ENCODE peak calls at places on chromosome 14, in seven cellular contexts. F is posterior cingulate gyrus; P is epithelial cell of esophagus; Z is sciatic nerve; Q is epithelial cell of proximal tubule; L is stimulated activated CD8-positive, alpha-beta memory T cell treated with anti-CD3 and anti-CD28 coated beads, Interleukin-15, amount 100 ng/mL, for 24 hours; K is ACHN. V is an unnamed sample.

GRCh38 chr14:93207468-93208308 is 632 bp downstream of the UBR7 start:
- DNase-seq in Z (no peak), P (peak; percentile 55), F (peak; percentile 89), K (peak; percentile 59), L (no peak), Q (no peak), V (peak; percentile 51)

GRCh38 chr14:22791302-22791701 is 23.9 kb downstream of the SLC7A7 start:
- DNase-seq in Z (no peak), Q (peak; percentile 77), P (peak; percentile 67), L (no peak), K (no peak), F (no peak), V (peak; percentile 50)

GRCh38 chr14:82602794-82603193 is 1069.1 kb upstream of the SEL1L start:
- DNase-seq in F (no peak), P (no peak), K (no peak), L (no peak), Z (no peak), Q (no peak), V (no peak)

GRCh38 chr14:55411426-55412389 is at the start of gene ATG14:
- DNase-seq in L (peak; percentile 49), Q (peak; percentile 19), Z (peak; percentile 91), K (peak; percentile 82), F (peak; percentile 96), P (peak; percentile 81), V (peak; percentile 94)

GRCh38 chr14:73741386-73741875 is 27.2 kb upstream of the PNMA1 start:
- DNase-seq in L (no peak), P (peak; percentile 78), Q (no peak), F (peak; percentile 92), Z (no peak), K (peak; percentile 71), V (peak; percentile 80)

GRCh38 chr14:101581806-101582205 is 20.5 kb downstream of the DIO3 start:
- DNase-seq in Q (no peak), P (no peak), Z (no peak), F (peak; percentile 61), K (no peak), L (no peak), V (no peak)

GRCh38 chr14:75835156-75836141 is 146.3 kb downstream of the TGFB3 start:
- DNase-seq in L (no peak), F (no peak), Z (no peak), K (no peak), P (no peak), Q (no peak), V (no peak)

GRCh38 chr14:103136388-103137271 is 13.4 kb downstream of the TNFAIP2 start:
- DNase-seq in F (no peak), Q (no peak), Z (no peak), P (peak; percentile 77), K (peak; percentile 77), L (no peak), V (peak; percentile 84)

GRCh38 chr14:91861091-91861490 is 6.2 kb downstream of the TC2N start:
- DNase-seq in L (no peak), K (no peak), F (no peak), Q (no peak), Z (no peak), P (no peak), V (no peak)

GRCh38 chr14:64680013-64680674 is 24.1 kb upstream of the PLEKHG3 start:
- DNase-seq in L (no peak), P (peak; percentile 99), Z (no peak), Q (peak; percentile 89), F (no peak), K (no peak), V (peak; percentile 66)

GRCh38 chr14:61444215-61444768 is 122.9 kb downstream of the PRKCH start:
- DNase-seq in K (no peak), P (no peak), Z (no peak), Q (no peak), F (no peak), L (no peak), V (no peak)

GRCh38 chr14:103845327-103845726 is 2.0 kb downstream of the PPP1R13B start:
- DNase-seq in Q (no peak), L (no peak), P (no peak), K (no peak), F (no peak), Z (no peak), V (peak; percentile 24)

GRCh38 chr14:31855262-31855661 is 221.8 kb upstream of the ARHGAP5 start:
- DNase-seq in Q (no peak), K (no peak), L (no peak), P (no peak), F (no peak), Z (no peak), V (no peak)

V was measured in PC-3.